ENCODE peak calls at places on chromosome 5, in four cellular contexts. Y, S, N and R are unnamed samples.

GRCh38 chr5:173513521-173513991 is 102.9 kb downstream of the BOD1 start:
- DNase-seq in S (peak), Y (no peak), N (no peak), R (no peak)

GRCh38 chr5:157918811-157919742 is 60.1 kb upstream of the CLINT1 start:
- DNase-seq in Y (peak), N (no peak), S (no peak), R (no peak)

GRCh38 chr5:136246632-136247031 is 53.7 kb upstream of the SMIM32 start:
- DNase-seq in N (no peak), S (no peak), Y (no peak), R (no peak)

GRCh38 chr5:142107729-142108431 is 699 bp upstream of the NDFIP1 start:
- DNase-seq in S (no peak), N (peak), Y (no peak), R (no peak)

GRCh38 chr5:68505917-68506860 is 290.6 kb downstream of the PIK3R1 start:
- DNase-seq in S (no peak), Y (no peak), N (no peak), R (no peak)

GRCh38 chr5:38540348-38540747 is 16.1 kb downstream of the LIFR start:
- DNase-seq in S (no peak), N (no peak), Y (no peak), R (peak)

GRCh38 chr5:124932791-124933600 is 186.6 kb upstream of the ZNF608 start:
- DNase-seq in N (no peak), Y (peak), S (no peak), R (no peak)

GRCh38 chr5:168929656-168930055 is 350.5 kb upstream of the PANK3 start:
- DNase-seq in N (no peak), S (no peak), Y (no peak), R (no peak)

GRCh38 chr5:43104102-43104501 is 16.6 kb upstream of the ZNF131 start:
- DNase-seq in S (no peak), Y (no peak), N (no peak), R (no peak)

GRCh38 chr5:135448071-135448704 is 1.0 kb upstream of the DCANP1 start:
- DNase-seq in Y (no peak), S (no peak), N (no peak), R (no peak)

GRCh38 chr5:82794876-82795275 is 282.3 kb downstream of the TMEM167A start:
- DNase-seq in Y (no peak), N (no peak), S (no peak), R (no peak)